ENCODE peak calls at places on chromosomes 4 and X, in six cellular contexts. R is left lung, F is suprapubic skin, G is cardiac fibroblast, X is psoas muscle, Q is fibroblast of lung. B is an unnamed sample.
A peak's percentile ranks its signal among the peaks of the same experiment; 100 is the strongest.

GRCh38 chr4:128709268-128709667 is 100.2 kb upstream of the JADE1 start:
- DNase-seq in R (no peak), F (no peak), G (no peak), X (no peak), Q (no peak), B (no peak)

GRCh38 chr4:7767526-7767925 is 172.1 kb downstream of the AFAP1 start:
- DNase-seq in R (no peak), F (no peak), G (no peak), X (no peak), Q (no peak), B (no peak)

GRCh38 chr4:144557404-144557803 is 88.6 kb upstream of the HHIP start:
- DNase-seq in R (no peak), F (no peak), G (peak; percentile 58), X (no peak), Q (no peak), B (no peak)

GRCh38 chr4:54228563-54229501 is at the start of gene PDGFRA:
- DNase-seq in R (peak; percentile 67), F (peak; percentile 88), G (peak; percentile 99), X (peak; percentile 75), Q (peak; percentile 84), B (peak; percentile 91)

GRCh38 chr4:3389186-3389878 is 52.4 kb upstream of the HGFAC start:
- DNase-seq in R (no peak), F (peak; percentile 61), G (no peak), X (no peak), Q (no peak), B (no peak)

GRCh38 chr4:88706574-88706973 is 8.9 kb upstream of the NAP1L5 start:
- DNase-seq in R (no peak), F (no peak), G (peak; percentile 83), X (peak; percentile 36), Q (peak; percentile 66), B (peak; percentile 31)

GRCh38 chr4:81207793-81208192 is 7.2 kb downstream of the PRKG2 start:
- DNase-seq in R (no peak), F (no peak), G (peak; percentile 76), X (no peak), Q (peak; percentile 59), B (peak; percentile 98)

GRCh38 chr4:166435449-166435848 is 562.4 kb downstream of the TLL1 start:
- DNase-seq in R (no peak), F (no peak), G (peak; percentile 65), X (no peak), Q (peak; percentile 97), B (peak; percentile 48)

GRCh38 chrX:130999360-130999759 is 58.8 kb upstream of the ARHGAP36 start:
- DNase-seq in R (no peak), F (no peak), G (no peak), X (no peak), Q (no peak), B (no peak)

GRCh38 chr4:92104506-92104905 is 199.3 kb upstream of the GRID2 start:
- DNase-seq in R (no peak), F (no peak), G (peak; percentile 26), X (no peak), Q (no peak), B (no peak)

GRCh38 chrX:130060122-130061069 is 49.9 kb downstream of the ELF4 start:
- DNase-seq in R (peak; percentile 81), F (peak; percentile 84), G (peak; percentile 65), X (peak; percentile 81), Q (peak; percentile 42), B (no peak)

GRCh38 chr4:99088485-99089365 is at the start of gene ADH5:
- DNase-seq in R (peak; percentile 91), F (peak; percentile 92), G (peak; percentile 90), X (peak; percentile 93), Q (peak; percentile 85), B (peak; percentile 33)

GRCh38 chrX:73561791-73562190 is 1.2 kb upstream of the CHIC1 start:
- DNase-seq in R (no peak), F (no peak), G (peak; percentile 67), X (no peak), Q (peak; percentile 53), B (no peak)

GRCh38 chrX:97290199-97290598 is 406.5 kb downstream of the RPA4 start:
- DNase-seq in R (no peak), F (no peak), G (no peak), X (no peak), Q (no peak), B (no peak)

GRCh38 chrX:69179380-69179911 is 14.2 kb upstream of the PJA1 start:
- DNase-seq in R (no peak), F (no peak), G (peak; percentile 23), X (no peak), Q (peak; percentile 51), B (no peak)

GRCh38 chr4:54568184-54568583 is 89.6 kb upstream of the KIT start:
- DNase-seq in R (no peak), F (no peak), G (peak; percentile 50), X (no peak), Q (peak; percentile 84), B (peak; percentile 61)

GRCh38 chr4:145347684-145348083 is 134.0 kb upstream of the SMAD1 start:
- DNase-seq in R (no peak), F (no peak), G (peak; percentile 6), X (no peak), Q (peak; percentile 94), B (peak; percentile 13)

GRCh38 chrX:118807151-118808017 is 16.2 kb upstream of the ZCCHC12 start:
- DNase-seq in R (no peak), F (no peak), G (peak; percentile 69), X (peak; percentile 30), Q (peak; percentile 24), B (peak; percentile 10)

GRCh38 chrX:154750301-154751120 is at the start of gene GAB3:
- DNase-seq in R (no peak), F (peak; percentile 66), G (peak; percentile 35), X (peak; percentile 39), Q (no peak), B (no peak)

GRCh38 chrX:150887906-150888465 is 10.5 kb downstream of the CD99L2 start:
- DNase-seq in R (no peak), F (no peak), G (no peak), X (no peak), Q (peak; percentile 55), B (no peak)

GRCh38 chrX:14776901-14777300 is 96.0 kb downstream of the FANCB start:
- DNase-seq in R (no peak), F (no peak), G (peak; percentile 2), X (no peak), Q (peak; percentile 42), B (no peak)

GRCh38 chr4:8307714-8308113 is 38.2 kb downstream of the HTRA3 start:
- DNase-seq in R (no peak), F (peak; percentile 53), G (no peak), X (no peak), Q (no peak), B (no peak)

GRCh38 chr4:17313194-17313593 is 198.7 kb downstream of the QDPR start:
- DNase-seq in R (no peak), F (no peak), G (no peak), X (no peak), Q (peak; percentile 43), B (no peak)

GRCh38 chr4:10013722-10014121 is 7.6 kb downstream of the SLC2A9 start:
- DNase-seq in R (no peak), F (no peak), G (peak; percentile 40), X (no peak), Q (no peak), B (no peak)

GRCh38 chrX:1434871-1435240 is 17.9 kb downstream of the ASMTL start:
- DNase-seq in R (peak; percentile 28), F (peak; percentile 50), G (no peak), X (no peak), Q (no peak), B (no peak)

GRCh38 chrX:13901354-13901753 is 84.5 kb upstream of the GPM6B start:
- DNase-seq in R (no peak), F (no peak), G (peak; percentile 2), X (no peak), Q (no peak), B (no peak)

GRCh38 chr4:1113311-1114009 is at the start of gene RNF212:
- DNase-seq in R (no peak), F (peak; percentile 57), G (peak; percentile 23), X (peak; percentile 25), Q (peak; percentile 5), B (no peak)
- H3K4me3 ChIP-seq in R (peak within 1 kb of the TSS; percentile 41), F (peak within 1 kb of the TSS; percentile 45), G (peak within 1 kb of the TSS; percentile 28), X (peak within 1 kb of the TSS; percentile 57), Q (no peak within 1 kb of the TSS), B (peak within 1 kb of the TSS; percentile 35)

GRCh38 chrX:103376979-103377324 is 614 bp downstream of the BEX3 start:
- DNase-seq in R (no peak), F (no peak), G (peak; percentile 58), X (no peak), Q (peak; percentile 32), B (no peak)
- H3K4me3 ChIP-seq in R (peak overlapping the region; percentile 50), F (peak overlapping the region; percentile 68), G (peak overlapping the region; percentile 74), X (peak overlapping the region; percentile 70), Q (peak overlapping the region; percentile 77), B (peak overlapping the region; percentile 91)

DNA sequence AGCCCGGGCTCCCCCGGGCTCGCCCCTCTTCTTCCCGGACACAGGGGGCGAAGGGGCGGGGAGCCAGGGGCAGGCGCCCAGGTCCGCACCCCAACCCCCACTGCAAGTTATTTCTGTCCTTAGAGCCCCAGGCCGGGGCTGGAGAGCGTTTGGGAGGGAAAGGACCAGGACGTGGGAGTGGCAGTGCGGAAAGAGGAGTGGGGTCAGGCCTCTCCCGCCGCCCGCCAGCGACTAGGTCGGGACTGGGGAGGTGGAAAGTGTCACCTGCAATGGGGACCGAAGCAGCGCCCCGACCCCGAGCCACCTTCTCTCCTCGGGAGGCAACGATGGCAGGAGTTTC is 351 bp downstream of the CCDC160 start:
- DNase-seq in R (no peak), F (no peak), G (no peak), X (no peak), Q (no peak), B (no peak)
- H3K4me3 ChIP-seq in R (peak overlapping the region; percentile 34), F (peak overlapping the region; percentile 52), G (peak overlapping the region; percentile 30), X (peak overlapping the region; percentile 67), Q (peak overlapping the region; percentile 56), B (peak overlapping the region; percentile 23)

GRCh38 chr4:5711479-5712184 is 631 bp downstream of the EVC start:
- DNase-seq in R (no peak), F (no peak), G (peak; percentile 52), X (peak; percentile 43), Q (peak; percentile 74), B (no peak)
- H3K4me3 ChIP-seq in R (peak overlapping the region; percentile 45), F (peak overlapping the region; percentile 62), G (peak overlapping the region; percentile 72), X (peak overlapping the region; percentile 58), Q (peak overlapping the region; percentile 71), B (peak overlapping the region; percentile 72)

B was measured in AG09309.